ENCODE peak calls at places on chromosomes 11 and 22, in six cellular contexts. B is T follicular helper cell; Y is left ventricle myocardium inferior; C is activated effector memory CD4-positive, alpha-beta T cell treated with anti-CD3 and anti-CD28 coated beads, Interleukin-2, amount 50 U/mL, for 16 hours; S is CD8-positive, alpha-beta memory T cell; O is right lobe of liver. F is an unnamed sample.

GRCh38 chr11:66704659-66705360 is 24.2 kb downstream of the SPTBN2 start:
- DNase-seq in C (no peak), B (no peak), Y (no peak), O (no peak), S (no peak), F (no peak)

GRCh38 chr22:50572965-50573364 is 5.3 kb downstream of the CPT1B start:
- DNase-seq in C (no peak), B (no peak), O (no peak), S (no peak), Y (no peak), F (no peak)

GRCh38 chr11:129861702-129862107 is 33.7 kb downstream of the NFRKB start:
- DNase-seq in Y (peak), S (no peak), O (peak), C (no peak), B (no peak), F (no peak)

GRCh38 chr22:28976588-28976987 is 85.0 kb downstream of the C22orf31 start:
- DNase-seq in O (no peak), S (no peak), Y (no peak), B (no peak), C (no peak), F (no peak)

GRCh38 chr11:1351278-1351937 is 38.3 kb upstream of the BRSK2 start:
- DNase-seq in S (no peak), C (no peak), O (no peak), B (no peak), Y (no peak), F (no peak)

GRCh38 chr22:19885841-19886592 is 31.3 kb upstream of the GNB1L start:
- DNase-seq in B (no peak), O (peak), C (peak), Y (no peak), S (no peak), F (no peak)

GRCh38 chr11:12390687-12391110 is 13.3 kb downstream of the PARVA start:
- DNase-seq in B (no peak), S (no peak), C (no peak), O (no peak), Y (no peak), F (no peak)

GRCh38 chr11:94171693-94172440 is 43.2 kb downstream of the PANX1 start:
- DNase-seq in Y (no peak), S (no peak), B (no peak), C (peak), O (no peak), F (no peak)

GRCh38 chr22:39078329-39078728 is 1.3 kb downstream of the APOBEC3G start:
- DNase-seq in B (no peak), Y (no peak), O (no peak), C (no peak), S (peak), F (no peak)

F was measured in NCI-H1436 treated with DMSO at 0.1 percent for 48 hours.